ENCODE peak calls at places on chromosomes 4 and X, in seven cellular contexts. Q is fibroblast of lung, W is PC-3, C is kidney, M is endodermal cell, R is IMR-90, B is HCT116. X is an unnamed sample.
A peak's percentile ranks its signal among the peaks of the same experiment; 100 is the strongest.

GRCh38 chr4:122783301-122784215 is 43.1 kb upstream of the FGF2 start:
- DNase-seq in Q (peak; percentile 98), W (peak; percentile 95), C (peak; percentile 76), M (peak; percentile 93), R (peak; percentile 87), B (peak; percentile 54), X (no peak)

GRCh38 chr4:8703857-8704495 is 111.4 kb downstream of the CPZ start:
- DNase-seq in Q (no peak), W (no peak), C (peak; percentile 21), M (peak; percentile 41), R (no peak), B (no peak), X (no peak)

GRCh38 chr4:148787831-148788477 is 345.7 kb upstream of the NR3C2 start:
- DNase-seq in Q (peak; percentile 70), W (peak; percentile 48), C (no peak), M (no peak), R (peak; percentile 81), B (no peak), X (no peak)

GRCh38 chr4:1305261-1305711 is 15.6 kb downstream of the MAEA start:
- DNase-seq in Q (no peak), W (peak; percentile 60), C (peak; percentile 53), M (no peak), R (no peak), B (peak; percentile 75), X (no peak)

GRCh38 chrX:139750390-139750789 is 42.4 kb upstream of the MCF2 start:
- DNase-seq in Q (peak; percentile 10), W (no peak), C (no peak), M (no peak), R (peak; percentile 2), B (no peak), X (no peak)

GRCh38 chrX:119999087-119999634 is 55.6 kb upstream of the NKAP start:
- DNase-seq in Q (no peak), W (no peak), C (peak; percentile 53), M (peak; percentile 55), R (no peak), B (no peak), X (no peak)

GRCh38 chrX:23756165-23756564 is 13.1 kb upstream of the ACOT9 start:
- DNase-seq in Q (peak; percentile 30), W (peak; percentile 55), C (no peak), M (peak; percentile 91), R (peak; percentile 41), B (no peak), X (no peak)

GRCh38 chr4:7420661-7421040 is 14.1 kb downstream of the PSAPL1 start:
- DNase-seq in Q (no peak), W (no peak), C (no peak), M (peak; percentile 24), R (no peak), B (no peak), X (no peak)

GRCh38 chr4:171932238-171932637 is 119.0 kb downstream of the GALNTL6 start:
- DNase-seq in Q (no peak), W (no peak), C (peak; percentile 22), M (no peak), R (no peak), B (no peak), X (no peak)

GRCh38 chr4:21327976-21328700 is 620.4 kb downstream of the KCNIP4 start:
- DNase-seq in Q (no peak), W (no peak), C (no peak), M (no peak), R (no peak), B (no peak), X (no peak)

GRCh38 chrX:10795721-10796120 is 175.3 kb upstream of the MID1 start:
- DNase-seq in Q (peak; percentile 15), W (no peak), C (no peak), M (no peak), R (no peak), B (no peak), X (no peak)

DNA sequence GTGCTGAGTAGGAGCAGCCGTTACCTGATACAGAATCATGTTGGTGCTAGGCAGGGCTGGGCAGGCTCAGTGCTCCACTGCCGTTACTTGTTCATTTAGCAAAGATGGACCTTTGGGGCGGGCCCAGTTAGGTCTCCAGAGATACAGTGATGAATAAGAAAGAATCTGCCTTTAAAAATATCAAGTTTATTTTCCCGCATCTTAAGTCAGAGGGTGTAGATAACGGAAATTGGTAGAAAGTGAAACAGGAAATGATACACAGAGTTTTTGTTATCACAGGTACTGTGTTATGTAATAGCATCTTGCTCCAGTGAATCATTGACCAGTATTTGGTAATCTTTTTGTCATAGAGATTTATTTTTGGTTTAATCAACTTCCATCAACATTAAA is 5.5 kb downstream of the TMEM131L start:
- DNase-seq in Q (no peak), W (no peak), C (no peak), M (no peak), R (no peak), B (no peak), X (no peak)
- H3K9ac ChIP-seq in Q (no peak overlapping the region), W (no peak overlapping the region), C (no peak overlapping the region), M (no peak overlapping the region), R (no peak overlapping the region), B (no peak overlapping the region), X (no peak overlapping the region)

GRCh38 chr4:151324124-151324448 is 1.3 kb downstream of the SH3D19 start:
- DNase-seq in Q (no peak), W (no peak), C (no peak), M (no peak), R (no peak), B (no peak), X (no peak)
- H3K4me3 ChIP-seq in Q (no peak overlapping the region), W (peak overlapping the region; percentile 71), C (peak overlapping the region; percentile 84), M (peak overlapping the region; percentile 90), R (no peak overlapping the region), B (peak overlapping the region; percentile 57), X (no peak overlapping the region)

GRCh38 chrX:21738145-21738949 is 19.6 kb downstream of the SMPX start:
- DNase-seq in Q (peak; percentile 31), W (no peak), C (no peak), M (peak; percentile 89), R (no peak), B (no peak), X (no peak)

GRCh38 chrX:21734175-21734574 is 23.7 kb downstream of the SMPX start:
- DNase-seq in Q (no peak), W (peak; percentile 55), C (no peak), M (peak; percentile 55), R (no peak), B (no peak), X (no peak)

GRCh38 chrX:21733705-21734104 is 24.2 kb downstream of the SMPX start:
- DNase-seq in Q (no peak), W (no peak), C (no peak), M (no peak), R (no peak), B (no peak), X (no peak)

GRCh38 chrX:21735753-21736127 is 22.2 kb downstream of the SMPX start:
- DNase-seq in Q (peak; percentile 68), W (no peak), C (no peak), M (no peak), R (no peak), B (no peak), X (no peak)

GRCh38 chrX:21735038-21735752 is 22.7 kb downstream of the SMPX start:
- DNase-seq in Q (peak; percentile 83), W (no peak), C (no peak), M (no peak), R (peak; percentile 70), B (no peak), X (no peak)
- H3K27ac ChIP-seq in Q (no peak overlapping the region), W (no peak overlapping the region), C (no peak overlapping the region), M (no peak overlapping the region), R (no peak overlapping the region), B (no peak overlapping the region), X (no peak overlapping the region)

DNA sequence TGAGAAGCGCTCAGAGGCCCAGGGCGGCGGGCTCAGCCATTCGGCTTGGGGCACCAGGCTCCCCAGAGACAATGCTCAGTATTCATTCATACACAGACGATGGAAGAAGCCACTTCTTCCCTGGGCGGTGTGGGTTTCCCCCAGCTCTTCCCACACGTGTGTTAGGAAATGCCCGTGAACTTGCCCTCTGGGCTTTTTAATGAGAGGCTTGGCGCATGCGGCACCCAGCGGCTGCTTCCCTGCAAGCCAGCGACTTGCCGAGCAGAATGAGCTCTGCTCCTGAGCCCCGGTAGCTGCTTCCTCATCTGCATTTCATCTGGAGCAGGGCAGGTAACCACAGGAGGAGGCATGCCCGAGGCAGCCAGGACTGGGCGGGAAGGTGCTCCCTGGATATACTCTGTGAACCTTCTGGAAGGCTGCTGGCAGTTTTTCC is 178.6 kb downstream of the DCLK2 start:
- DNase-seq in Q (no peak), W (no peak), C (no peak), M (peak; percentile 88), R (no peak), B (no peak), X (no peak)
- H3K9ac ChIP-seq in Q (no peak overlapping the region), W (no peak overlapping the region), C (no peak overlapping the region), M (no peak overlapping the region), R (no peak overlapping the region), B (no peak overlapping the region), X (no peak overlapping the region)

GRCh38 chrX:53234484-53234883 is 9.5 kb upstream of the KDM5C start:
- DNase-seq in Q (no peak), W (no peak), C (no peak), M (no peak), R (no peak), B (no peak), X (no peak)

GRCh38 chrX:53239474-53239873 is 14.5 kb upstream of the KDM5C start:
- DNase-seq in Q (no peak), W (peak; percentile 29), C (no peak), M (peak; percentile 81), R (no peak), B (no peak), X (no peak)

GRCh38 chrX:53235566-53235965 is 10.6 kb upstream of the KDM5C start:
- DNase-seq in Q (no peak), W (no peak), C (no peak), M (no peak), R (no peak), B (no peak), X (no peak)

GRCh38 chrX:53236025-53236679 is 11.1 kb upstream of the KDM5C start:
- DNase-seq in Q (no peak), W (no peak), C (no peak), M (no peak), R (no peak), B (no peak), X (no peak)

DNA sequence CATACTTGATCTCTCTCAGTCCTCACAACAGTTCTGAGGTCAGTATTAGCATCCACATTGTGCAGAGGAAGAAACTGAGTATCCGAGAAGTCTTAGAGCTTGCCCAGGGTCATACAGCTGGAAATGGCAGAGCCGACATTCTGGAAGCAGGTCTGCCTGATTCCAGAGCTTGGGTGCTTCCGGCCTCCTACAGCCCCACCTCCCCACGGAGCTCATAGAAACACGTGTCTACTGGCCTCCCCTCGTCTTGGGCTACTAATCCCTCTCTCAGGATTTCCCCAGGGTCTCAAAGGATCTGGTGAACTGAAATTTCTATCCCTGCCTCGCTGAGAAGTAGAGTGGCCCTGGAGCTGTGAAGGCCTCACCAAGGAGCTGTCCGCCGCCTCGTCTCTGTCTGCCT is 12.0 kb upstream of the KDM5C start:
- DNase-seq in Q (no peak), W (no peak), C (no peak), M (no peak), R (no peak), B (no peak), X (no peak)
- H3K4me3 ChIP-seq in Q (no peak overlapping the region), W (no peak overlapping the region), C (no peak overlapping the region), M (no peak overlapping the region), R (no peak overlapping the region), B (no peak overlapping the region), X (no peak overlapping the region)